ENCODE peak calls at places on chromosomes 13 and 19, in eight cellular contexts. One of them, this sample, is unnamed.

GRCh38 chr13:23505007-23505406 is 65.2 kb upstream of the TNFRSF19 start:
- DNase-seq in upper lobe of left lung: no peak
- DNase-seq in H1: no peak
- DNase-seq in HL-60: no peak
- DNase-seq in left ventricle myocardium inferior: peak; percentile 24
- DNase-seq in PC-3: peak; percentile 35
- DNase-seq in ascending aorta: no peak
- DNase-seq in tibial nerve: no peak
- DNase-seq in this sample: no peak

GRCh38 chr13:44974056-44974798 is 15.0 kb downstream of the NUFIP1 start:
- DNase-seq in left ventricle myocardium inferior: no peak
- DNase-seq in HL-60: no peak
- DNase-seq in H1: no peak
- DNase-seq in upper lobe of left lung: peak; percentile 54
- DNase-seq in PC-3: no peak
- DNase-seq in tibial nerve: peak; percentile 63
- DNase-seq in ascending aorta: no peak
- DNase-seq in this sample: no peak

GRCh38 chr13:23674795-23675640 is 104.8 kb downstream of the TNFRSF19 start:
- DNase-seq in tibial nerve: no peak
- DNase-seq in ascending aorta: no peak
- DNase-seq in left ventricle myocardium inferior: no peak
- DNase-seq in H1: no peak
- DNase-seq in PC-3: peak; percentile 95
- DNase-seq in HL-60: no peak
- DNase-seq in upper lobe of left lung: no peak
- DNase-seq in this sample: peak; percentile 82

GRCh38 chr13:113537205-113537604 is 46.7 kb upstream of the DCUN1D2 start:
- DNase-seq in HL-60: no peak
- DNase-seq in left ventricle myocardium inferior: no peak
- DNase-seq in PC-3: no peak
- DNase-seq in ascending aorta: no peak
- DNase-seq in tibial nerve: no peak
- DNase-seq in H1: no peak
- DNase-seq in upper lobe of left lung: no peak
- DNase-seq in this sample: no peak

GRCh38 chr13:75694742-75695141 is 58.6 kb downstream of the LMO7 start:
- DNase-seq in HL-60: no peak
- DNase-seq in PC-3: no peak
- DNase-seq in left ventricle myocardium inferior: no peak
- DNase-seq in upper lobe of left lung: peak; percentile 62
- DNase-seq in tibial nerve: no peak
- DNase-seq in H1: no peak
- DNase-seq in ascending aorta: no peak
- DNase-seq in this sample: no peak

GRCh38 chr13:95378603-95379002 is 77.4 kb upstream of the ABCC4 start:
- DNase-seq in upper lobe of left lung: peak; percentile 31
- DNase-seq in ascending aorta: no peak
- DNase-seq in H1: no peak
- DNase-seq in left ventricle myocardium inferior: peak; percentile 44
- DNase-seq in PC-3: peak; percentile 4
- DNase-seq in tibial nerve: no peak
- DNase-seq in HL-60: no peak
- DNase-seq in this sample: no peak

GRCh38 chr13:41827507-41828213 is 133.2 kb downstream of the VWA8 start:
- DNase-seq in PC-3: peak; percentile 88
- DNase-seq in H1: no peak
- DNase-seq in upper lobe of left lung: no peak
- DNase-seq in HL-60: no peak
- DNase-seq in ascending aorta: peak; percentile 76
- DNase-seq in left ventricle myocardium inferior: no peak
- DNase-seq in tibial nerve: peak; percentile 32
- DNase-seq in this sample: peak; percentile 69

GRCh38 chr19:35704218-35704617 is at the start of gene ZBTB32:
- DNase-seq in ascending aorta: no peak
- DNase-seq in tibial nerve: no peak
- DNase-seq in HL-60: no peak
- DNase-seq in left ventricle myocardium inferior: no peak
- DNase-seq in upper lobe of left lung: no peak
- DNase-seq in PC-3: no peak
- DNase-seq in H1: peak; percentile 80
- DNase-seq in this sample: peak; percentile 75

GRCh38 chr19:44735011-44735410 is 13.5 kb upstream of the BCL3 start:
- DNase-seq in tibial nerve: no peak
- DNase-seq in left ventricle myocardium inferior: no peak
- DNase-seq in PC-3: peak; percentile 58
- DNase-seq in H1: no peak
- DNase-seq in ascending aorta: no peak
- DNase-seq in upper lobe of left lung: no peak
- DNase-seq in HL-60: no peak
- DNase-seq in this sample: no peak

GRCh38 chr19:53881482-53882390 is at the start of gene PRKCG:
- DNase-seq in tibial nerve: no peak
- DNase-seq in PC-3: peak; percentile 52
- DNase-seq in ascending aorta: no peak
- DNase-seq in HL-60: no peak
- DNase-seq in left ventricle myocardium inferior: peak; percentile 29
- DNase-seq in upper lobe of left lung: peak; percentile 37
- DNase-seq in H1: peak; percentile 89
- DNase-seq in this sample: no peak

GRCh38 chr19:49533551-49534488 is 6.0 kb downstream of the RCN3 start:
- DNase-seq in PC-3: peak; percentile 68
- DNase-seq in ascending aorta: peak; percentile 84
- DNase-seq in tibial nerve: peak; percentile 79
- DNase-seq in left ventricle myocardium inferior: peak; percentile 81
- DNase-seq in HL-60: peak; percentile 69
- DNase-seq in H1: peak; percentile 96
- DNase-seq in upper lobe of left lung: peak; percentile 78
- DNase-seq in this sample: peak; percentile 73
- TF ChIP-seq CTCF in PC-3: peak; percentile 51
- TF ChIP-seq CTCF in ascending aorta: no peak
- TF ChIP-seq CTCF in tibial nerve: peak; percentile 39
- TF ChIP-seq CTCF in left ventricle myocardium inferior: peak; percentile 50
- TF ChIP-seq CTCF in HL-60: no peak
- TF ChIP-seq CTCF in H1: peak; percentile 53
- TF ChIP-seq CTCF in upper lobe of left lung: no peak
- TF ChIP-seq CTCF in this sample: peak; percentile 46

DNA sequence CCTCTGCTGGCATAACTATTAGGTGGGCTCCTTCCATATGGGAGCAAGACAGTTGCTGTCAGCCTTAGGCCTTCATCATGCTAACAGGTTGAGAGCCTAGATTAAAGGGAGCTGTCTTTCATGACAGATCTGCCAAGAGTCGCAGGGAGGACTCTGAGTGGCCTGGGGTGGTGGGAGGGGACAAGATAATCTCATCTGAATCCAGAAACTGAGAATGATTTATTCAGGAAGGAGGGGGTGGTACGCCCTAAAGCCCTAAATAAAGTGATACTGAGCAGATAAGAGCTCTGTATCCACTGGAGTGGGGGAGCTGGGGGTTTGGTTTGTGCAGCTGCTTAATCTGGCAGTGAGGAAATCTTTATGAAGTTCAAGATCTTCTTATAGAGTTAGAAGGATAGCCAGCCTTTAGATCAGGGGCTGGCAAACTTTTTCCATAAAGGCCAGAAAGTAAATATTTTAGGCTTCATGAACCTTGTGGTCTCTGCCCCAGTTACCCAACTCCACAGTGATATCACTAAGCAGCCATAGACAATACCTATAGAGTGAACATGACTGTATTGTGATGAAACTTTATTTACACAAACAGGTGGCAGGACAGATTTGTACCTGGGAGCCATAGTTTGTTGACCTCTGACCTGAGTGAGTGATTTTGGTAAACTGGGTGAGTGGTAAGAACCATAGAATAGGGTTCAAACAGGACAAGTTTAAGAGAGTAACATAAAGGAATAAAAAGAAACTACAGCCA is 9.7 kb upstream of the STK24 start:
- DNase-seq in HL-60: no peak
- DNase-seq in upper lobe of left lung: no peak
- DNase-seq in H1: no peak
- DNase-seq in ascending aorta: no peak
- DNase-seq in left ventricle myocardium inferior: no peak
- DNase-seq in tibial nerve: no peak
- DNase-seq in PC-3: no peak
- DNase-seq in this sample: no peak
- H3K27ac ChIP-seq in HL-60: no peak overlapping the region
- H3K27ac ChIP-seq in upper lobe of left lung: no peak overlapping the region
- H3K27ac ChIP-seq in H1: no peak overlapping the region
- H3K27ac ChIP-seq in ascending aorta: no peak overlapping the region
- H3K27ac ChIP-seq in left ventricle myocardium inferior: no peak overlapping the region
- H3K27ac ChIP-seq in tibial nerve: no peak overlapping the region
- H3K27ac ChIP-seq in PC-3: no peak overlapping the region
- H3K27ac ChIP-seq in this sample: no peak overlapping the region

DNA sequence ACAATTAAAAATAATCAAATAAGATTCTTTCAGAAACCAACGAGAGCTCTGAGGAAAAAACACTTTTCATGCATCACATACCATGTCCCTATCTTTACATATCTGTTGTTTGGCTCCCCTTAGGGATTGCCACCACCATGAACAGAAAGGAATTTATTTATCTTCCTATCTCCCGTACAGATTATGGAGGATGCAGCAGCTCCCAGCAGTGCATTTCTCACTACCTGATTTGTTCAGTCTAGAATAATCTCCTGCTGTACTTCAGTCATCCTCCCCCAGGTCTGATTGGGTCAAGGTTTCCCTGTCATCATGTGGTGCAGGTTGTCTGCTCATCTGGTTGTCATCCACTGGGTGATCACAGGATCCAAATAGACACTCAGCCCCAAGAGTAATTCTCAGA is 451.3 kb downstream of the OXGR1 start:
- DNase-seq in HL-60: no peak
- DNase-seq in PC-3: no peak
- DNase-seq in tibial nerve: no peak
- DNase-seq in left ventricle myocardium inferior: no peak
- DNase-seq in upper lobe of left lung: no peak
- DNase-seq in H1: no peak
- DNase-seq in ascending aorta: no peak
- DNase-seq in this sample: no peak
- TF ChIP-seq CTCF in HL-60: no peak
- TF ChIP-seq CTCF in PC-3: no peak
- TF ChIP-seq CTCF in tibial nerve: no peak
- TF ChIP-seq CTCF in left ventricle myocardium inferior: no peak
- TF ChIP-seq CTCF in upper lobe of left lung: no peak
- TF ChIP-seq CTCF in H1: no peak
- TF ChIP-seq CTCF in ascending aorta: no peak
- TF ChIP-seq CTCF in this sample: no peak

DNA sequence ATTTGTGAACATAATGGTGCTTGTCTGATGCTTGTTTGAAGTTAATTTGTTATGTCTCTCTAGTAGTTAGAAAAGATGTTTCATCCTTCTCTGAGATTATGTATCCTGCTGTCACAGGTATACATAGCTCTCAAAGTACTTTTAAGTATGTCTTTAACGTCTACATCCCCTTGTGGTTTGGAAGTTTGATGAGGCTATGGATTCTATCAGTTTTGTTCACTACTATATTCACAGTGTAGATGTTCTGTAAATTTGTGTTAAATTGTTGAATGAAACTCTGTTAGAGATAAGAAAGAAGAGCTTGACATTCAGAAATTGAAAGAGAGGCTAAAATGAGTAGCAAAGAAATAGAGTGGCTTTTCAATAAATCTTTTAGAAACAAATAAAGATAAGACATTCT is 304.6 kb upstream of the MIR17HG start:
- DNase-seq in left ventricle myocardium inferior: no peak
- DNase-seq in H1: no peak
- DNase-seq in HL-60: no peak
- DNase-seq in tibial nerve: no peak
- DNase-seq in upper lobe of left lung: no peak
- DNase-seq in PC-3: no peak
- DNase-seq in ascending aorta: no peak
- DNase-seq in this sample: no peak
- H3K27ac ChIP-seq in left ventricle myocardium inferior: no peak overlapping the region
- H3K27ac ChIP-seq in H1: no peak overlapping the region
- H3K27ac ChIP-seq in HL-60: no peak overlapping the region
- H3K27ac ChIP-seq in tibial nerve: no peak overlapping the region
- H3K27ac ChIP-seq in upper lobe of left lung: no peak overlapping the region
- H3K27ac ChIP-seq in PC-3: no peak overlapping the region
- H3K27ac ChIP-seq in ascending aorta: no peak overlapping the region
- H3K27ac ChIP-seq in this sample: no peak overlapping the region

GRCh38 chr19:11964496-11964857 is 363 bp upstream of the ZNF763 start:
- DNase-seq in PC-3: no peak
- DNase-seq in tibial nerve: no peak
- DNase-seq in H1: no peak
- DNase-seq in ascending aorta: no peak
- DNase-seq in HL-60: no peak
- DNase-seq in upper lobe of left lung: peak; percentile 69
- DNase-seq in left ventricle myocardium inferior: peak; percentile 27
- DNase-seq in this sample: no peak
- TF ChIP-seq CTCF in PC-3: no peak
- TF ChIP-seq CTCF in tibial nerve: no peak
- TF ChIP-seq CTCF in H1: peak; percentile 24
- TF ChIP-seq CTCF in ascending aorta: no peak
- TF ChIP-seq CTCF in HL-60: no peak
- TF ChIP-seq CTCF in upper lobe of left lung: no peak
- TF ChIP-seq CTCF in left ventricle myocardium inferior: no peak
- TF ChIP-seq CTCF in this sample: no peak

DNA sequence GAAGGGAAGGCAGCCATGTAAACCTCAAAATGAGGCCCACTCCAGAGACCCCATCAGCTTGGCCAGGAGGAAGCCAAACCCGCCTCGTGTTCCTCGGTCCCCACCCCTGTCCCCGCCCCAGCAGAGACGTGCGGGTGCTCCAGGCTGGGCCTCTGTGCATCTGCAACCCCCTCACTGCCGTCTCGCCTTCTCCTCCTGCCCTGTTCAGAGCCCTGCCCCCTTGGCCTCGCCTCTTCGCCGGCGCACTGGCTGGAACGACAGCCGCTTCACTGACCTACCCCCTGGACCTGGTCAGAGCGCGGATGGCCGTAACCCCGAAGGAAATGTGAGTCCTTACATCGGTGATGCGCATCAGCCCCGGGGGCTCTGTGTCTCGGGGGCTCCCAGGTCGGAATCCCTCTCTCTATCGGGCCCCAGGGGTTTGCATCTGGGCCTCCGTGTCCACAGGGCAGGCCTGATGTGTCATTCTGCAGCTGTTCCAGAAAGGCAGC is 32.2 kb downstream of the TMEM161A start:
- DNase-seq in left ventricle myocardium inferior: no peak
- DNase-seq in upper lobe of left lung: no peak
- DNase-seq in HL-60: no peak
- DNase-seq in H1: peak; percentile 79
- DNase-seq in PC-3: no peak
- DNase-seq in ascending aorta: no peak
- DNase-seq in tibial nerve: no peak
- DNase-seq in this sample: no peak
- H3K27ac ChIP-seq in left ventricle myocardium inferior: no peak overlapping the region
- H3K27ac ChIP-seq in upper lobe of left lung: no peak overlapping the region
- H3K27ac ChIP-seq in HL-60: no peak overlapping the region
- H3K27ac ChIP-seq in H1: peak overlapping the region; percentile 79
- H3K27ac ChIP-seq in PC-3: no peak overlapping the region
- H3K27ac ChIP-seq in ascending aorta: no peak overlapping the region
- H3K27ac ChIP-seq in tibial nerve: no peak overlapping the region
- H3K27ac ChIP-seq in this sample: no peak overlapping the region

GRCh38 chr19:18539372-18539771 is 4.0 kb downstream of the FKBP8 start:
- DNase-seq in left ventricle myocardium inferior: no peak
- DNase-seq in PC-3: no peak
- DNase-seq in upper lobe of left lung: no peak
- DNase-seq in HL-60: no peak
- DNase-seq in ascending aorta: no peak
- DNase-seq in H1: no peak
- DNase-seq in tibial nerve: no peak
- DNase-seq in this sample: no peak
- TF ChIP-seq CTCF in left ventricle myocardium inferior: no peak
- TF ChIP-seq CTCF in PC-3: no peak
- TF ChIP-seq CTCF in upper lobe of left lung: no peak
- TF ChIP-seq CTCF in HL-60: no peak
- TF ChIP-seq CTCF in ascending aorta: no peak
- TF ChIP-seq CTCF in H1: no peak
- TF ChIP-seq CTCF in tibial nerve: no peak
- TF ChIP-seq CTCF in this sample: no peak

This sample was measured in RWPE1.